ENCODE peak calls at places on chromosomes 12 and 14, in ten cellular contexts. X, N, A, U, F, W, V, S, G and B are unnamed samples.

GRCh38 chr12:101925935-101926334 is 48.6 kb downstream of the DRAM1 start:
- DNase-seq in X (no peak), N (no peak), A (no peak), U (no peak), F (no peak), W (peak), V (no peak), S (no peak), G (no peak), B (no peak)

GRCh38 chr12:94405378-94406116 is 54.1 kb downstream of the CEP83 start:
- DNase-seq in X (no peak), N (no peak), A (no peak), U (no peak), F (no peak), W (no peak), V (no peak), S (no peak), G (peak), B (no peak)

GRCh38 chr12:112015938-112016337 is 2.7 kb downstream of the ERP29 start:
- DNase-seq in X (no peak), N (no peak), A (no peak), U (no peak), F (no peak), W (no peak), V (no peak), S (no peak), G (no peak), B (no peak)

GRCh38 chr12:81141220-81141619 is 63.3 kb downstream of the ACSS3 start:
- DNase-seq in X (no peak), N (no peak), A (no peak), U (no peak), F (no peak), W (no peak), V (no peak), S (no peak), G (no peak), B (no peak)

GRCh38 chr12:47282206-47282605 is 202.4 kb upstream of the AMIGO2 start:
- DNase-seq in X (no peak), N (no peak), A (no peak), U (no peak), F (no peak), W (no peak), V (no peak), S (no peak), G (peak), B (no peak)

GRCh38 chr12:57242691-57243454 is 8.1 kb downstream of the STAC3 start:
- DNase-seq in X (peak), N (no peak), A (peak), U (peak), F (peak), W (no peak), V (peak), S (peak), G (no peak), B (no peak)

GRCh38 chr12:262113-262512 is 523 bp downstream of the SLC6A13 start:
- DNase-seq in X (no peak), N (no peak), A (no peak), U (no peak), F (no peak), W (no peak), V (no peak), S (no peak), G (no peak), B (no peak)

GRCh38 chr12:121814429-121815119 is 10.8 kb downstream of the SETD1B start:
- DNase-seq in X (no peak), N (no peak), A (no peak), U (no peak), F (no peak), W (no peak), V (no peak), S (no peak), G (no peak), B (no peak)

GRCh38 chr12:42145197-42145549 is 499 bp upstream of the GXYLT1 start:
- DNase-seq in X (no peak), N (no peak), A (peak), U (no peak), F (no peak), W (no peak), V (no peak), S (no peak), G (no peak), B (no peak)

GRCh38 chr12:96061864-96062453 is 26.6 kb upstream of the LTA4H start:
- DNase-seq in X (peak), N (peak), A (no peak), U (peak), F (peak), W (peak), V (peak), S (peak), G (peak), B (peak)

GRCh38 chr12:65510584-65511050 is 232.1 kb downstream of the MSRB3 start:
- DNase-seq in X (peak), N (no peak), A (peak), U (peak), F (no peak), W (no peak), V (no peak), S (no peak), G (no peak), B (no peak)

GRCh38 chr14:39374846-39375245 is 57.4 kb downstream of the FBXO33 start:
- DNase-seq in X (no peak), N (no peak), A (no peak), U (no peak), F (no peak), W (no peak), V (no peak), S (no peak), G (peak), B (peak)

GRCh38 chr12:56213878-56214277 is 7.8 kb downstream of the RNF41 start:
- DNase-seq in X (no peak), N (no peak), A (no peak), U (no peak), F (no peak), W (no peak), V (no peak), S (no peak), G (no peak), B (no peak)

GRCh38 chr14:103260629-103261124 is 73.4 kb upstream of the EIF5 start:
- DNase-seq in X (no peak), N (no peak), A (no peak), U (no peak), F (no peak), W (peak), V (peak), S (no peak), G (peak), B (peak)

GRCh38 chr12:120242971-120243699 is 22.4 kb downstream of the PXN start:
- DNase-seq in X (no peak), N (no peak), A (no peak), U (no peak), F (no peak), W (no peak), V (no peak), S (no peak), G (no peak), B (no peak)

GRCh38 chr12:50351120-50352043 is 45.0 kb downstream of the FAM186A start:
- DNase-seq in X (no peak), N (no peak), A (no peak), U (no peak), F (no peak), W (no peak), V (no peak), S (no peak), G (no peak), B (no peak)

GRCh38 chr12:42458575-42458974 is 131.0 kb downstream of the PRICKLE1 start:
- DNase-seq in X (no peak), N (no peak), A (no peak), U (no peak), F (no peak), W (no peak), V (no peak), S (no peak), G (no peak), B (no peak)

GRCh38 chr14:21084988-21085853 is 13.2 kb downstream of the ZNF219 start:
- DNase-seq in X (no peak), N (no peak), A (no peak), U (no peak), F (no peak), W (no peak), V (no peak), S (no peak), G (peak), B (peak)

GRCh38 chr12:83224012-83224411 is 537.3 kb downstream of the TMTC2 start:
- DNase-seq in X (no peak), N (no peak), A (no peak), U (no peak), F (no peak), W (peak), V (no peak), S (no peak), G (no peak), B (no peak)

GRCh38 chr12:64082866-64083268 is 139.2 kb downstream of the KICS2 start:
- DNase-seq in X (no peak), N (no peak), A (no peak), U (no peak), F (no peak), W (no peak), V (no peak), S (no peak), G (no peak), B (no peak)